ENCODE peak calls at places on chromosomes 11 and 22, in nine cellular contexts. One of them, this sample, is unnamed.

GRCh38 chr22:25370322-25370721 is 150.9 kb downstream of the CRYBB2 start:
- DNase-seq in NCI-H1092: no peak
- DNase-seq in EL: no peak
- DNase-seq in naive thymus-derived CD4-positive, alpha-beta T cell: no peak
- DNase-seq in psoas muscle: no peak
- DNase-seq in NCI-H1930: no peak
- DNase-seq in HT1080: no peak
- DNase-seq in left colon: no peak
- DNase-seq in IMR-90: no peak
- DNase-seq in this sample: no peak

GRCh38 chr11:86737223-86737622 is 63.1 kb upstream of the PRSS23 start:
- DNase-seq in NCI-H1092: no peak
- DNase-seq in EL: no peak
- DNase-seq in naive thymus-derived CD4-positive, alpha-beta T cell: no peak
- DNase-seq in psoas muscle: no peak
- DNase-seq in NCI-H1930: no peak
- DNase-seq in HT1080: no peak
- DNase-seq in left colon: no peak
- DNase-seq in IMR-90: no peak
- DNase-seq in this sample: no peak

GRCh38 chr11:35886759-35887158 is 57.1 kb upstream of the LDLRAD3 start:
- DNase-seq in NCI-H1092: no peak
- DNase-seq in EL: no peak
- DNase-seq in naive thymus-derived CD4-positive, alpha-beta T cell: no peak
- DNase-seq in psoas muscle: no peak
- DNase-seq in NCI-H1930: no peak
- DNase-seq in HT1080: no peak
- DNase-seq in left colon: no peak
- DNase-seq in IMR-90: no peak
- DNase-seq in this sample: no peak

GRCh38 chr11:111851636-111852035 is 19.7 kb downstream of the ALG9 start:
- DNase-seq in NCI-H1092: no peak
- DNase-seq in EL: peak
- DNase-seq in naive thymus-derived CD4-positive, alpha-beta T cell: no peak
- DNase-seq in psoas muscle: no peak
- DNase-seq in NCI-H1930: no peak
- DNase-seq in HT1080: peak
- DNase-seq in left colon: no peak
- DNase-seq in IMR-90: peak
- DNase-seq in this sample: peak

GRCh38 chr11:42972741-42973140 is 339.1 kb upstream of the API5 start:
- DNase-seq in NCI-H1092: peak
- DNase-seq in EL: no peak
- DNase-seq in naive thymus-derived CD4-positive, alpha-beta T cell: no peak
- DNase-seq in psoas muscle: no peak
- DNase-seq in NCI-H1930: no peak
- DNase-seq in HT1080: no peak
- DNase-seq in left colon: no peak
- DNase-seq in IMR-90: no peak
- DNase-seq in this sample: no peak

GRCh38 chr22:41940853-41941765 is 5.8 kb downstream of the CENPM start:
- DNase-seq in NCI-H1092: peak
- DNase-seq in EL: peak
- DNase-seq in naive thymus-derived CD4-positive, alpha-beta T cell: peak
- DNase-seq in psoas muscle: peak
- DNase-seq in NCI-H1930: peak
- DNase-seq in HT1080: peak
- DNase-seq in left colon: peak
- DNase-seq in IMR-90: peak
- DNase-seq in this sample: peak

GRCh38 chr11:43943357-43943930 is 1.0 kb downstream of the C11orf96 start:
- DNase-seq in NCI-H1092: no peak
- DNase-seq in EL: no peak
- DNase-seq in naive thymus-derived CD4-positive, alpha-beta T cell: no peak
- DNase-seq in psoas muscle: no peak
- DNase-seq in NCI-H1930: no peak
- DNase-seq in HT1080: no peak
- DNase-seq in left colon: no peak
- DNase-seq in IMR-90: peak
- DNase-seq in this sample: no peak

GRCh38 chr11:103700605-103701004 is 335.8 kb upstream of the DDI1 start:
- DNase-seq in NCI-H1092: no peak
- DNase-seq in EL: peak
- DNase-seq in naive thymus-derived CD4-positive, alpha-beta T cell: no peak
- DNase-seq in psoas muscle: no peak
- DNase-seq in NCI-H1930: no peak
- DNase-seq in HT1080: peak
- DNase-seq in left colon: no peak
- DNase-seq in IMR-90: peak
- DNase-seq in this sample: no peak

GRCh38 chr22:30185129-30185528 is 61.4 kb downstream of the LIF start:
- DNase-seq in NCI-H1092: no peak
- DNase-seq in EL: no peak
- DNase-seq in naive thymus-derived CD4-positive, alpha-beta T cell: no peak
- DNase-seq in psoas muscle: no peak
- DNase-seq in NCI-H1930: no peak
- DNase-seq in HT1080: no peak
- DNase-seq in left colon: no peak
- DNase-seq in IMR-90: peak
- DNase-seq in this sample: no peak

GRCh38 chr11:77633856-77634425 is 3.7 kb downstream of the CLNS1A start:
- DNase-seq in NCI-H1092: no peak
- DNase-seq in EL: no peak
- DNase-seq in naive thymus-derived CD4-positive, alpha-beta T cell: no peak
- DNase-seq in psoas muscle: no peak
- DNase-seq in NCI-H1930: no peak
- DNase-seq in HT1080: no peak
- DNase-seq in left colon: no peak
- DNase-seq in IMR-90: no peak
- DNase-seq in this sample: no peak

GRCh38 chr11:74142624-74143023 is 28.2 kb downstream of the C2CD3 start:
- DNase-seq in NCI-H1092: no peak
- DNase-seq in EL: peak
- DNase-seq in naive thymus-derived CD4-positive, alpha-beta T cell: no peak
- DNase-seq in psoas muscle: no peak
- DNase-seq in NCI-H1930: no peak
- DNase-seq in HT1080: peak
- DNase-seq in left colon: no peak
- DNase-seq in IMR-90: peak
- DNase-seq in this sample: no peak

GRCh38 chr22:24965822-24966626 is 13.5 kb downstream of the KIAA1671 start:
- DNase-seq in NCI-H1092: no peak
- DNase-seq in EL: no peak
- DNase-seq in naive thymus-derived CD4-positive, alpha-beta T cell: no peak
- DNase-seq in psoas muscle: peak
- DNase-seq in NCI-H1930: no peak
- DNase-seq in HT1080: no peak
- DNase-seq in left colon: peak
- DNase-seq in IMR-90: no peak
- DNase-seq in this sample: no peak

GRCh38 chr11:122751298-122752070 is 86.8 kb upstream of the CRTAM start:
- DNase-seq in NCI-H1092: peak
- DNase-seq in EL: peak
- DNase-seq in naive thymus-derived CD4-positive, alpha-beta T cell: no peak
- DNase-seq in psoas muscle: no peak
- DNase-seq in NCI-H1930: no peak
- DNase-seq in HT1080: peak
- DNase-seq in left colon: no peak
- DNase-seq in IMR-90: peak
- DNase-seq in this sample: no peak

GRCh38 chr22:28052818-28053217 is 133.8 kb upstream of the PITPNB start:
- DNase-seq in NCI-H1092: peak
- DNase-seq in EL: no peak
- DNase-seq in naive thymus-derived CD4-positive, alpha-beta T cell: no peak
- DNase-seq in psoas muscle: no peak
- DNase-seq in NCI-H1930: peak
- DNase-seq in HT1080: no peak
- DNase-seq in left colon: no peak
- DNase-seq in IMR-90: no peak
- DNase-seq in this sample: no peak

GRCh38 chr22:19368876-19369275 is 62.7 kb downstream of the HIRA start:
- DNase-seq in NCI-H1092: no peak
- DNase-seq in EL: no peak
- DNase-seq in naive thymus-derived CD4-positive, alpha-beta T cell: no peak
- DNase-seq in psoas muscle: no peak
- DNase-seq in NCI-H1930: no peak
- DNase-seq in HT1080: no peak
- DNase-seq in left colon: no peak
- DNase-seq in IMR-90: no peak
- DNase-seq in this sample: no peak

GRCh38 chr22:44181912-44182590 is 1.3 kb downstream of the PARVG start:
- DNase-seq in NCI-H1092: no peak
- DNase-seq in EL: no peak
- DNase-seq in naive thymus-derived CD4-positive, alpha-beta T cell: peak
- DNase-seq in psoas muscle: peak
- DNase-seq in NCI-H1930: no peak
- DNase-seq in HT1080: no peak
- DNase-seq in left colon: peak
- DNase-seq in IMR-90: no peak
- DNase-seq in this sample: no peak

GRCh38 chr22:30882974-30883533 is 85.5 kb downstream of the MORC2 start:
- DNase-seq in NCI-H1092: no peak
- DNase-seq in EL: no peak
- DNase-seq in naive thymus-derived CD4-positive, alpha-beta T cell: no peak
- DNase-seq in psoas muscle: no peak
- DNase-seq in NCI-H1930: no peak
- DNase-seq in HT1080: no peak
- DNase-seq in left colon: no peak
- DNase-seq in IMR-90: no peak
- DNase-seq in this sample: no peak

GRCh38 chr11:57546869-57547518 is 9.6 kb downstream of the SMTNL1 start:
- DNase-seq in NCI-H1092: no peak
- DNase-seq in EL: peak
- DNase-seq in naive thymus-derived CD4-positive, alpha-beta T cell: no peak
- DNase-seq in psoas muscle: no peak
- DNase-seq in NCI-H1930: no peak
- DNase-seq in HT1080: peak
- DNase-seq in left colon: no peak
- DNase-seq in IMR-90: peak
- DNase-seq in this sample: peak

GRCh38 chr22:50535113-50535512 is 5.3 kb upstream of the TYMP start:
- DNase-seq in NCI-H1092: no peak
- DNase-seq in EL: no peak
- DNase-seq in naive thymus-derived CD4-positive, alpha-beta T cell: no peak
- DNase-seq in psoas muscle: no peak
- DNase-seq in NCI-H1930: no peak
- DNase-seq in HT1080: no peak
- DNase-seq in left colon: no peak
- DNase-seq in IMR-90: no peak
- DNase-seq in this sample: no peak

GRCh38 chr22:23137905-23138520 is 3.8 kb downstream of the RSPH14 start:
- DNase-seq in NCI-H1092: no peak
- DNase-seq in EL: peak
- DNase-seq in naive thymus-derived CD4-positive, alpha-beta T cell: peak
- DNase-seq in psoas muscle: no peak
- DNase-seq in NCI-H1930: no peak
- DNase-seq in HT1080: peak
- DNase-seq in left colon: peak
- DNase-seq in IMR-90: no peak
- DNase-seq in this sample: no peak

This sample was measured in NCI-H524.